ENCODE peak calls at places on chromosomes 4 and X, in four cellular contexts. One of them, this sample, is unnamed.

GRCh38 chr4:75338352-75338880 is 175.8 kb downstream of the RCHY1 start:
- DNase-seq in HFF-Myc: no peak
- DNase-seq in BJ: no peak
- DNase-seq in heart right ventricle: no peak
- DNase-seq in this sample: no peak

GRCh38 chr4:108846568-108846967 is 83.7 kb upstream of the ETNPPL start:
- DNase-seq in HFF-Myc: no peak
- DNase-seq in BJ: no peak
- DNase-seq in heart right ventricle: no peak
- DNase-seq in this sample: no peak

GRCh38 chr4:61556277-61556676 is 356.2 kb downstream of the ADGRL3 start:
- DNase-seq in HFF-Myc: no peak
- DNase-seq in BJ: no peak
- DNase-seq in heart right ventricle: no peak
- DNase-seq in this sample: no peak

GRCh38 chr4:153362184-153362583 is 17.7 kb downstream of the MND1 start:
- DNase-seq in HFF-Myc: no peak
- DNase-seq in BJ: no peak
- DNase-seq in heart right ventricle: no peak
- DNase-seq in this sample: no peak

GRCh38 chrX:125977851-125978250 is 188.2 kb downstream of the DCAF12L2 start:
- DNase-seq in HFF-Myc: no peak
- DNase-seq in BJ: no peak
- DNase-seq in heart right ventricle: no peak
- DNase-seq in this sample: no peak

GRCh38 chr4:35697203-35697736 is 547.0 kb downstream of the ARAP2 start:
- DNase-seq in HFF-Myc: no peak
- DNase-seq in BJ: no peak
- DNase-seq in heart right ventricle: no peak
- DNase-seq in this sample: no peak

GRCh38 chr4:123892997-123893745 is 496.6 kb downstream of the SPRY1 start:
- DNase-seq in HFF-Myc: no peak
- DNase-seq in BJ: no peak
- DNase-seq in heart right ventricle: no peak
- DNase-seq in this sample: no peak

GRCh38 chrX:104742345-104742744 is 176.3 kb downstream of the IL1RAPL2 start:
- DNase-seq in HFF-Myc: no peak
- DNase-seq in BJ: no peak
- DNase-seq in heart right ventricle: no peak
- DNase-seq in this sample: no peak

GRCh38 chr4:144178414-144178813 is 37.9 kb upstream of the GYPA start:
- DNase-seq in HFF-Myc: no peak
- DNase-seq in BJ: no peak
- DNase-seq in heart right ventricle: no peak
- DNase-seq in this sample: no peak

GRCh38 chrX:17187301-17187836 is 187.6 kb upstream of the NHS start:
- DNase-seq in HFF-Myc: no peak
- DNase-seq in BJ: no peak
- DNase-seq in heart right ventricle: no peak
- DNase-seq in this sample: no peak

GRCh38 chr4:26490980-26491284 is 648 bp upstream of the CCKAR start:
- DNase-seq in HFF-Myc: no peak
- DNase-seq in BJ: no peak
- DNase-seq in heart right ventricle: no peak
- DNase-seq in this sample: no peak

GRCh38 chrX:1224954-1225353 is 12.5 kb upstream of the CRLF2 start:
- DNase-seq in HFF-Myc: no peak
- DNase-seq in BJ: no peak
- DNase-seq in heart right ventricle: peak
- DNase-seq in this sample: no peak

GRCh38 chr4:153988446-153988845 is 199.6 kb upstream of the SFRP2 start:
- DNase-seq in HFF-Myc: no peak
- DNase-seq in BJ: no peak
- DNase-seq in heart right ventricle: no peak
- DNase-seq in this sample: peak

GRCh38 chrX:11435568-11435967 is 142.4 kb downstream of the AMELX start:
- DNase-seq in HFF-Myc: peak
- DNase-seq in BJ: peak
- DNase-seq in heart right ventricle: no peak
- DNase-seq in this sample: peak

GRCh38 chr4:26717332-26717731 is 133.4 kb downstream of the TBC1D19 start:
- DNase-seq in HFF-Myc: peak
- DNase-seq in BJ: peak
- DNase-seq in heart right ventricle: no peak
- DNase-seq in this sample: peak

GRCh38 chrX:46777971-46778810 is 19.3 kb upstream of the SLC9A7 start:
- DNase-seq in HFF-Myc: no peak
- DNase-seq in BJ: no peak
- DNase-seq in heart right ventricle: no peak
- DNase-seq in this sample: peak

GRCh38 chr4:152385551-152385950 is 150.3 kb downstream of the FBXW7 start:
- DNase-seq in HFF-Myc: no peak
- DNase-seq in BJ: no peak
- DNase-seq in heart right ventricle: no peak
- DNase-seq in this sample: peak

GRCh38 chrX:150533863-150534262 is 34.6 kb upstream of the MTM1 start:
- DNase-seq in HFF-Myc: no peak
- DNase-seq in BJ: no peak
- DNase-seq in heart right ventricle: no peak
- DNase-seq in this sample: no peak

GRCh38 chr4:14783011-14783877 is 219.0 kb upstream of the CPEB2 start:
- DNase-seq in HFF-Myc: no peak
- DNase-seq in BJ: no peak
- DNase-seq in heart right ventricle: no peak
- DNase-seq in this sample: no peak

GRCh38 chr4:153534792-153535629 is 68.9 kb downstream of the TMEM131L start:
- DNase-seq in HFF-Myc: no peak
- DNase-seq in BJ: no peak
- DNase-seq in heart right ventricle: no peak
- DNase-seq in this sample: no peak

GRCh38 chr4:19455196-19455595 is 796.5 kb upstream of the SLIT2 start:
- DNase-seq in HFF-Myc: no peak
- DNase-seq in BJ: no peak
- DNase-seq in heart right ventricle: no peak
- DNase-seq in this sample: no peak

GRCh38 chrX:149948001-149948400 is 9.7 kb upstream of the EOLA2 start:
- DNase-seq in HFF-Myc: no peak
- DNase-seq in BJ: no peak
- DNase-seq in heart right ventricle: no peak
- DNase-seq in this sample: no peak

GRCh38 chr4:13445841-13446790 is 38.0 kb downstream of the RAB28 start:
- DNase-seq in HFF-Myc: no peak
- DNase-seq in BJ: no peak
- DNase-seq in heart right ventricle: no peak
- DNase-seq in this sample: no peak

GRCh38 chrX:56783996-56784620 is 55.1 kb downstream of the NBDY start:
- DNase-seq in HFF-Myc: no peak
- DNase-seq in BJ: no peak
- DNase-seq in heart right ventricle: no peak
- DNase-seq in this sample: no peak

GRCh38 chr4:173014113-173014558 is 154.5 kb upstream of the GALNT7 start:
- DNase-seq in HFF-Myc: no peak
- DNase-seq in BJ: no peak
- DNase-seq in heart right ventricle: peak
- DNase-seq in this sample: peak

GRCh38 chr4:108210989-108211725 is 42.4 kb upstream of the LEF1 start:
- DNase-seq in HFF-Myc: no peak
- DNase-seq in BJ: no peak
- DNase-seq in heart right ventricle: no peak
- DNase-seq in this sample: no peak

GRCh38 chr4:153265311-153266047 is 61.2 kb downstream of the TRIM2 start:
- DNase-seq in HFF-Myc: no peak
- DNase-seq in BJ: no peak
- DNase-seq in heart right ventricle: no peak
- DNase-seq in this sample: no peak

GRCh38 chrX:83008415-83008814 is 499.7 kb upstream of the POU3F4 start:
- DNase-seq in HFF-Myc: no peak
- DNase-seq in BJ: no peak
- DNase-seq in heart right ventricle: no peak
- DNase-seq in this sample: no peak

GRCh38 chr4:25608644-25609043 is 47.0 kb upstream of the SLC34A2 start:
- DNase-seq in HFF-Myc: no peak
- DNase-seq in BJ: no peak
- DNase-seq in heart right ventricle: no peak
- DNase-seq in this sample: no peak

GRCh38 chrX:135437867-135438733 is 16.4 kb downstream of the SMIM10L2A start:
- DNase-seq in HFF-Myc: no peak
- DNase-seq in BJ: no peak
- DNase-seq in heart right ventricle: no peak
- DNase-seq in this sample: no peak
- TF ChIP-seq CTCF in HFF-Myc: peak
- TF ChIP-seq CTCF in BJ: no peak
- TF ChIP-seq CTCF in heart right ventricle: no peak
- TF ChIP-seq CTCF in this sample: no peak

GRCh38 chrX:131671714-131672113 is 127.8 kb downstream of the OR13H1 start:
- DNase-seq in HFF-Myc: no peak
- DNase-seq in BJ: no peak
- DNase-seq in heart right ventricle: no peak
- DNase-seq in this sample: no peak

GRCh38 chrX:131677655-131678628 is 134.1 kb downstream of the OR13H1 start:
- DNase-seq in HFF-Myc: no peak
- DNase-seq in BJ: no peak
- DNase-seq in heart right ventricle: no peak
- DNase-seq in this sample: no peak

GRCh38 chrX:131675596-131676194 is 131.8 kb downstream of the OR13H1 start:
- DNase-seq in HFF-Myc: no peak
- DNase-seq in BJ: no peak
- DNase-seq in heart right ventricle: no peak
- DNase-seq in this sample: no peak
- TF ChIP-seq CTCF in HFF-Myc: no peak
- TF ChIP-seq CTCF in BJ: peak
- TF ChIP-seq CTCF in heart right ventricle: no peak
- TF ChIP-seq CTCF in this sample: peak

DNA sequence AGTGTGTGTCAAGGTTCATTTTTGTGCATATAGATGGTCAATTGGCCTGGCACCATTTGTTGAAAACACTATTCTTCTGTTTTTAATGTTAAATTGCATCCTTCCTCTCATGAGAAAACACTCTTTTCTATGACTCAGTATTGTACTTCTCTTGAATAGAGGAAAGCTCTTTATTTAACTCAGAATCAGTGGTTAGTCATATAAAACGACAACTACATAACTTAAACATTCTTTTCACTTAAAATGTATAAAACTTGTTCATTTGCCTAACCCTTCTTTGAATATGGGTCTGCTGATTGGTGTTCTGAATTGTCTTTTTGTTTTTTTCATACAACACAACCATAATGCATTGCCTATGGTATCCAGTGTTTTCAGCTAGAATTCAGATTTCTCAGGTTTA is 17.2 kb upstream of the MRPL1 start:
- DNase-seq in HFF-Myc: no peak
- DNase-seq in BJ: no peak
- DNase-seq in heart right ventricle: no peak
- DNase-seq in this sample: no peak
- TF ChIP-seq CTCF in HFF-Myc: no peak
- TF ChIP-seq CTCF in BJ: no peak
- TF ChIP-seq CTCF in heart right ventricle: no peak
- TF ChIP-seq CTCF in this sample: no peak

GRCh38 chr4:64465263-64465662 is 56.0 kb upstream of the TECRL start:
- DNase-seq in HFF-Myc: no peak
- DNase-seq in BJ: no peak
- DNase-seq in heart right ventricle: no peak
- DNase-seq in this sample: no peak
- TF ChIP-seq CTCF in HFF-Myc: no peak
- TF ChIP-seq CTCF in BJ: no peak
- TF ChIP-seq CTCF in heart right ventricle: no peak
- TF ChIP-seq CTCF in this sample: no peak

GRCh38 chr4:76750716-76751115 is 147.2 kb downstream of the SOWAHB start:
- DNase-seq in HFF-Myc: no peak
- DNase-seq in BJ: no peak
- DNase-seq in heart right ventricle: no peak
- DNase-seq in this sample: no peak

GRCh38 chr4:76749361-76749760 is 148.6 kb downstream of the SOWAHB start:
- DNase-seq in HFF-Myc: no peak
- DNase-seq in BJ: no peak
- DNase-seq in heart right ventricle: no peak
- DNase-seq in this sample: no peak

GRCh38 chr4:76747613-76748012 is 150.3 kb downstream of the SOWAHB start:
- DNase-seq in HFF-Myc: no peak
- DNase-seq in BJ: peak
- DNase-seq in heart right ventricle: no peak
- DNase-seq in this sample: peak

GRCh38 chr4:76751612-76752343 is 146.2 kb downstream of the SOWAHB start:
- DNase-seq in HFF-Myc: no peak
- DNase-seq in BJ: no peak
- DNase-seq in heart right ventricle: no peak
- DNase-seq in this sample: no peak

DNA sequence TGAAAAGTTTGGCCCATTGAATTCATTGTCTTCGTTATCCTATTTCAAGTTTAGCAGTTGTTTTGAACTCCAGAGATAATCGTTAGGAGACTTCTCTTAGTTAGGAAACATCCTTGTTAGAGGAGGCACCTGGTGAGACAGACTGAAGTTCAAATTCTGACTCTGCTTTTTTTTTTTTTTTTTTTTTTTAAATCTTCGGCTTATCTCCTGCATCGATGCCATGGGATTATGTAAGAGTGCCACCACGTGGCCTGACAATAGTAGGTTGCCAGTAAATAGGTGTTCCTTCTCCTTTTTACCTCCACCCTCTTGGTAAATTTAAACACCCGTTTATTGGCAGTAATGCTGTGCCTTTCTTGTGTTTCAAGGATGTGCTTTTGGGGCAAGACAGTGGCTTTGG is 149.3 kb downstream of the SOWAHB start:
- DNase-seq in HFF-Myc: no peak
- DNase-seq in BJ: no peak
- DNase-seq in heart right ventricle: no peak
- DNase-seq in this sample: no peak
- TF ChIP-seq CTCF in HFF-Myc: peak
- TF ChIP-seq CTCF in BJ: no peak
- TF ChIP-seq CTCF in heart right ventricle: no peak
- TF ChIP-seq CTCF in this sample: peak

DNA sequence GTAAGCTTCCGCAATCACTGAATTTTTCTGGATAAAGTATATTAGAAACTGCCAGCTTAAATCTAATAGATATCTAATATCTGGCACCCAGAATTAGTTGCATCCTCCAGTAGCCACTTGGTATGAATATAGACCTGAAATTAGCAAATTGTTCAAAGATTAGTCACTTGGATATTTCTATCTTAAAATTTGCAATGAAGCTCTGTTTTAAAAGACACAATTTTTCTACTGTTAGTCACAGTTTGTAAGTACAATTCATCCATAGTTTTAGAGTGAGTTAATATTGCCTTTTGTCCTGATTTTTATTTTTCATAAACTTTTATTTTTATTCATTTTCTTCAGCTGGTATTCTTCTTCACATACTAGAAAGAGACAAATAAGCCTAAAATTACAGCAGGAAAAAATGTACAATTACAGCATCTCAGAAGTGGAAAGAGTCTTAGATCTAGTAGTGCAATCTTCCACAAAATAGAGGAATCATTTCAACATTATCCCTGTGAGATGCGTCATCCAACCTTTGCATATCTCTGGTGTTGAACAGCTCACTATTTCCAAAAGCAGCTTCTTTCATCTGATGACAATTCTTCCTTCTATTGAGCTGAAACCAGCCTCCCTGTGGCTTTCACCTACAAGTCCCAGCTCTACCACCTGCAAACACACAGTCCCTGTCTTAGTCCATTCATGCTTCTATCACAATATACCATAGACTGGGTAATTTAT is 190.0 kb upstream of the AR start:
- DNase-seq in HFF-Myc: no peak
- DNase-seq in BJ: peak
- DNase-seq in heart right ventricle: no peak
- DNase-seq in this sample: peak
- TF ChIP-seq CTCF in HFF-Myc: no peak
- TF ChIP-seq CTCF in BJ: no peak
- TF ChIP-seq CTCF in heart right ventricle: no peak
- TF ChIP-seq CTCF in this sample: no peak